ENCODE peak calls at places on chromosome 15, in eight cellular contexts. F, Y, Q, C, N, P, E and X are unnamed samples.

GRCh38 chr15:95520922-95521321 is 809.6 kb upstream of the NR2F2 start:
- DNase-seq in F (no peak), Y (no peak), Q (no peak), C (no peak), N (no peak), P (no peak), E (no peak), X (no peak)

GRCh38 chr15:61228025-61228901 is 839 bp downstream of the RORA start:
- DNase-seq in F (no peak), Y (peak), Q (no peak), C (no peak), N (peak), P (no peak), E (no peak), X (no peak)

GRCh38 chr15:82986442-82986780 is 401 bp downstream of the RAMAC start:
- DNase-seq in F (no peak), Y (no peak), Q (no peak), C (peak), N (peak), P (no peak), E (peak), X (peak)

GRCh38 chr15:62920569-62921502 is 121.7 kb upstream of the TPM1 start:
- DNase-seq in F (no peak), Y (peak), Q (no peak), C (no peak), N (peak), P (no peak), E (no peak), X (no peak)

GRCh38 chr15:40313531-40314398 is 6.0 kb upstream of the PLCB2 start:
- DNase-seq in F (no peak), Y (no peak), Q (peak), C (peak), N (peak), P (peak), E (peak), X (peak)

GRCh38 chr15:25065286-25065685 is 110.5 kb downstream of the SNRPN start:
- DNase-seq in F (no peak), Y (no peak), Q (no peak), C (no peak), N (no peak), P (no peak), E (no peak), X (no peak)

GRCh38 chr15:88904808-88905327 is 8.3 kb downstream of the MFGE8 start:
- DNase-seq in F (peak), Y (peak), Q (peak), C (peak), N (peak), P (peak), E (peak), X (peak)

GRCh38 chr15:92909131-92909781 is 9.1 kb downstream of the CHD2 start:
- DNase-seq in F (no peak), Y (no peak), Q (no peak), C (no peak), N (peak), P (peak), E (no peak), X (no peak)

GRCh38 chr15:22251422-22251821 is 171.1 kb downstream of the OR4M2 start:
- DNase-seq in F (no peak), Y (no peak), Q (no peak), C (no peak), N (no peak), P (no peak), E (no peak), X (no peak)

GRCh38 chr15:67193223-67194009 is 61.0 kb downstream of the AAGAB start:
- DNase-seq in F (no peak), Y (peak), Q (no peak), C (no peak), N (no peak), P (no peak), E (no peak), X (no peak)

GRCh38 chr15:58870451-58870850 is 63.0 kb downstream of the SLTM start:
- DNase-seq in F (no peak), Y (no peak), Q (no peak), C (peak), N (peak), P (no peak), E (no peak), X (no peak)

GRCh38 chr15:51108933-51109550 is 14.3 kb upstream of the TNFAIP8L3 start:
- DNase-seq in F (peak), Y (peak), Q (no peak), C (no peak), N (peak), P (no peak), E (no peak), X (no peak)

GRCh38 chr15:53446376-53446775 is 313.1 kb downstream of the WDR72 start:
- DNase-seq in F (no peak), Y (no peak), Q (peak), C (no peak), N (no peak), P (no peak), E (no peak), X (no peak)

GRCh38 chr15:31172606-31173005 is 71.1 kb upstream of the TRPM1 start:
- DNase-seq in F (no peak), Y (no peak), Q (no peak), C (no peak), N (no peak), P (no peak), E (no peak), X (no peak)

GRCh38 chr15:70387993-70388392 is 290.3 kb upstream of the TLE3 start:
- DNase-seq in F (no peak), Y (no peak), Q (no peak), C (no peak), N (no peak), P (no peak), E (no peak), X (no peak)

GRCh38 chr15:67254238-67255175 is at the start of the genes AAGAB and IQCH:
- DNase-seq in F (peak), Y (peak), Q (peak), C (peak), N (peak), P (peak), E (peak), X (peak)

GRCh38 chr15:63491979-63492378 is 12.4 kb upstream of the USP3 start:
- DNase-seq in F (no peak), Y (no peak), Q (no peak), C (no peak), N (peak), P (no peak), E (no peak), X (no peak)

GRCh38 chr15:76239786-76240185 is 71.5 kb downstream of the ETFA start:
- DNase-seq in F (no peak), Y (no peak), Q (no peak), C (no peak), N (no peak), P (no peak), E (no peak), X (no peak)

GRCh38 chr15:33735637-33736247 is 232.6 kb upstream of the CHRM5 start:
- DNase-seq in F (no peak), Y (no peak), Q (peak), C (peak), N (peak), P (peak), E (no peak), X (no peak)

GRCh38 chr15:85752591-85752990 is 42.1 kb downstream of the KLHL25 start:
- DNase-seq in F (peak), Y (peak), Q (peak), C (no peak), N (no peak), P (no peak), E (no peak), X (no peak)

GRCh38 chr15:48547305-48547704 is 98.2 kb downstream of the FBN1 start:
- DNase-seq in F (no peak), Y (no peak), Q (no peak), C (no peak), N (peak), P (peak), E (no peak), X (no peak)

GRCh38 chr15:87710406-87710805 is 546.1 kb downstream of the NTRK3 start:
- DNase-seq in F (no peak), Y (peak), Q (no peak), C (no peak), N (peak), P (no peak), E (no peak), X (no peak)

GRCh38 chr15:39396979-39397615 is 183.8 kb upstream of the THBS1 start:
- DNase-seq in F (no peak), Y (no peak), Q (no peak), C (peak), N (no peak), P (no peak), E (no peak), X (no peak)

GRCh38 chr15:33098082-33099058 is 96.1 kb downstream of the FMN1 start:
- DNase-seq in F (no peak), Y (no peak), Q (no peak), C (peak), N (peak), P (peak), E (no peak), X (no peak)

GRCh38 chr15:31486506-31486905 is 159.9 kb downstream of the KLF13 start:
- DNase-seq in F (no peak), Y (no peak), Q (no peak), C (no peak), N (no peak), P (no peak), E (no peak), X (no peak)

GRCh38 chr15:83327041-83327440 is 42.6 kb upstream of the BNC1 start:
- DNase-seq in F (no peak), Y (no peak), Q (no peak), C (no peak), N (no peak), P (no peak), E (no peak), X (no peak)

GRCh38 chr15:51448592-51449494 is 107.4 kb downstream of the GLDN start:
- DNase-seq in F (no peak), Y (no peak), Q (no peak), C (peak), N (peak), P (no peak), E (no peak), X (no peak)

GRCh38 chr15:96344120-96344705 is 13.7 kb downstream of the NR2F2 start:
- DNase-seq in F (peak), Y (no peak), Q (no peak), C (no peak), N (no peak), P (peak), E (no peak), X (no peak)

DNA sequence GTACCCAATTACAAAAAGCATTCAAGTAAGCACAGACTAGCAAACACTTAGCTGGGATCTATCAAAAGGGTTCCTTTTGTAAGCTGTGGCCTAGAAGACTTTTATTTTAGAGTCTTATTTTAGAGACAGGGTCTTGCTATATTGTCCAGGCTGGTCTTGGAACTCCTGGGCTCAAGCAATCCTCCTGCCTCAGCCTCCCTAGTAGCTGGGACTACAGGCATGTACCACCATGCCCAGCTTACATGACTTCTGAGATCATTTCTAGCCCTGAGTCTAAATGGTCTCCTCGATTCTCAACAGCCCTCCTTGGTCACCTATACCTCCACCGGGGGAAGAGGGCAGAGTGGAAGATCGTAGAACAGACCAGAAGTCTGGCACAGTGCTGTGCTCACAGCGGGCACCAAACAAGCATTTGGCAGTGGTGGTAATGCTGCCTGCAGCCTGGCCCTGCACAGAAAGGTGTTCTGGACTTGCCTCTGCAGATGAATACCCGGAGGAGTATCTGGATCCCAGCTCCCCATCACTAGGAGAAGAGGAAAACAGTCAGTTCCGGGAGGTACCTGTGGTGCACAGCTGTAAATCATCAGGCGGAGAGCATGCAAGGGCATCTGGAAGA is 2.4 kb downstream of the FAM219B start:
- DNase-seq in F (no peak), Y (no peak), Q (no peak), C (no peak), N (no peak), P (no peak), E (no peak), X (no peak)
- H3K4me3 ChIP-seq in F (no peak), Y (no peak), Q (no peak), C (no peak), N (peak), P (no peak), E (no peak), X (no peak)

GRCh38 chr15:57418640-57419039 is 42.3 kb downstream of the CGNL1 start:
- DNase-seq in F (peak), Y (no peak), Q (no peak), C (no peak), N (no peak), P (no peak), E (no peak), X (no peak)
- H3K4me3 ChIP-seq in F (no peak), Y (no peak), Q (no peak), C (no peak), N (no peak), P (no peak), E (no peak), X (no peak)

DNA sequence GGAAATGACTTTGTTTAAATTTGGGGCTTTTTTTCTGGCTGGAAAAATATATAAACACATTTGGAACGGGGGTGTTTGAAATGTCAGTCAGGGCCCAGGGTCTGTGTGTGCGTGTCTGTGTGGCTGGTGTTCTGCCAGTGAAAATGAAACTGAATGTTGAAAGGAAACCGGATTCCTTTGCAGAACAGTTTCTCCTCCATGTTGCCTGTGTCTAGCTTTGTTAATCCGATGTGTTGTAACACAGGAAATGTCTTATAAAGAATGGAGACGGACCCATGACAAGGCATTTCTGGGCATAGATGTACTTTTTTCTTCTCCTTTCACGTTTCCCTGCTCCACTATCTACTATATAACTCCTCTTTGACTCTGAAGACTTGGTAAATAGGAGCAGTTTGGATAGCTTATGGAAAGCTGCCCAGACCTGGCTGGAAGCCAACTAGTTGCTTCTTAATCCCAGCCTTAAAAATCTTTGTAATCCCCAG is 2.8 kb downstream of the SQOR start:
- DNase-seq in F (peak), Y (peak), Q (peak), C (peak), N (peak), P (peak), E (peak), X (peak)
- H3K4me3 ChIP-seq in F (peak), Y (peak), Q (peak), C (peak), N (peak), P (no peak), E (peak), X (peak)

GRCh38 chr15:74208496-74208895 is 5.9 kb upstream of the STRA6 start:
- DNase-seq in F (no peak), Y (no peak), Q (no peak), C (no peak), N (no peak), P (no peak), E (no peak), X (no peak)
- H3K4me3 ChIP-seq in F (no peak), Y (no peak), Q (no peak), C (no peak), N (no peak), P (no peak), E (no peak), X (no peak)

GRCh38 chr15:68632101-68632500 is 53.3 kb downstream of the CORO2B start:
- DNase-seq in F (no peak), Y (no peak), Q (no peak), C (no peak), N (no peak), P (no peak), E (no peak), X (no peak)

GRCh38 chr15:68634531-68634930 is 55.7 kb downstream of the CORO2B start:
- DNase-seq in F (no peak), Y (no peak), Q (no peak), C (no peak), N (no peak), P (no peak), E (no peak), X (no peak)

GRCh38 chr15:68635142-68635541 is 56.3 kb downstream of the CORO2B start:
- DNase-seq in F (no peak), Y (peak), Q (no peak), C (no peak), N (peak), P (no peak), E (no peak), X (no peak)

GRCh38 chr15:68634122-68634482 is 55.3 kb downstream of the CORO2B start:
- DNase-seq in F (no peak), Y (no peak), Q (no peak), C (no peak), N (no peak), P (no peak), E (no peak), X (no peak)

DNA sequence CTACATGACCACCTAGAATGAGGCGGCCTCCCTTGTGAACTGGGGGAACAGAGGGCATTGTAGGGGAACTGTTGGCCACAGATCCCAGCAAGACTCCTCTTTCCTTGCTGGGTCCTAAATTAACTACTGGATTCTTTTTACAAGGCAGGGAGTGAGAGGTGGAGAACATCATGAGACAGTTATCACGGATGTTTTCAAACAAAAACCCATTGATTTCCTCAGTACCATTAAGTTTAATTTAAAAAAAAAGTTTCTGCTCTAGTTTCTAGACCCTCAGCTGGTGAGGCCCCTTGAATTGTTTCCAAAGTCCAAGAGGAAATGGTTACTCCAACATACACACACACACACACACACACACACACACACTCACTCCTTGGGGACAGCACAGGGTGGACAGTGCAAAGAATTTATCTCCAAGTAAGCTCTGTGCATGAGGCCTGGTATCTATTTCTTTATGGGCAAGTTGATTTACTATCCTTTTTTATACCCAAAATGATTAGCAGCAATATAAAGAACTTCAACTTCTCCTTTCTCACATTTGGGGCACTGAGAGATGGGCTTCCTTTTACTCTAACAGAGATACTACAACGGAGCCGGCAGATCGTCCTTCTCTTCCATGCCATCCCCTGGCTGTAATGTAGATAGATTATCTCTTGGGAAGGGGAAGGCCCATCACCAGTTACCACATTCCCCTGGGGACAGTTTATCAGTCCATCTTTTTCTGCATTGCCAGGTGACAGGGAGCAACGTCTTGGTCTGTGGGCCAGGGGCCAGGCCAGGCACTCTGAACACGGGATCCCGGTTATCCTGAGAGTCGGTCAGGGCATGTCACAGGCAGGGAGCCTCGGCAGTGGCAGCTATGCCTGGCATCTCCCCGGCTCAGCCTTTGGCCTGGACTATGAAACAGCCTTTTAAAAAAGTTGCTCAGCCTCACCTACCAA is 54.7 kb downstream of the CORO2B start:
- DNase-seq in F (no peak), Y (no peak), Q (no peak), C (no peak), N (no peak), P (no peak), E (no peak), X (no peak)
- H3K4me3 ChIP-seq in F (no peak), Y (no peak), Q (no peak), C (no peak), N (no peak), P (no peak), E (no peak), X (no peak)

GRCh38 chr15:64760056-64760455 is 15.3 kb downstream of the RBPMS2 start:
- DNase-seq in F (no peak), Y (no peak), Q (no peak), C (no peak), N (no peak), P (no peak), E (no peak), X (no peak)
- H3K4me3 ChIP-seq in F (no peak), Y (no peak), Q (no peak), C (no peak), N (no peak), P (no peak), E (no peak), X (no peak)

GRCh38 chr15:59997070-59997701 is 6.9 kb upstream of the FOXB1 start:
- DNase-seq in F (no peak), Y (no peak), Q (no peak), C (peak), N (no peak), P (no peak), E (peak), X (no peak)

GRCh38 chr15:60000113-60000823 is 3.8 kb upstream of the FOXB1 start:
- DNase-seq in F (no peak), Y (no peak), Q (no peak), C (no peak), N (no peak), P (no peak), E (no peak), X (peak)

GRCh38 chr15:59999558-60000112 is 4.5 kb upstream of the FOXB1 start:
- DNase-seq in F (no peak), Y (no peak), Q (no peak), C (no peak), N (no peak), P (no peak), E (no peak), X (no peak)

GRCh38 chr15:59999064-59999377 is 5.1 kb upstream of the FOXB1 start:
- DNase-seq in F (no peak), Y (no peak), Q (no peak), C (no peak), N (no peak), P (no peak), E (no peak), X (no peak)

GRCh38 chr15:59998256-59999063 is 5.7 kb upstream of the FOXB1 start:
- DNase-seq in F (no peak), Y (no peak), Q (no peak), C (no peak), N (no peak), P (no peak), E (no peak), X (no peak)
- H3K4me3 ChIP-seq in F (no peak), Y (no peak), Q (no peak), C (no peak), N (no peak), P (no peak), E (no peak), X (no peak)

DNA sequence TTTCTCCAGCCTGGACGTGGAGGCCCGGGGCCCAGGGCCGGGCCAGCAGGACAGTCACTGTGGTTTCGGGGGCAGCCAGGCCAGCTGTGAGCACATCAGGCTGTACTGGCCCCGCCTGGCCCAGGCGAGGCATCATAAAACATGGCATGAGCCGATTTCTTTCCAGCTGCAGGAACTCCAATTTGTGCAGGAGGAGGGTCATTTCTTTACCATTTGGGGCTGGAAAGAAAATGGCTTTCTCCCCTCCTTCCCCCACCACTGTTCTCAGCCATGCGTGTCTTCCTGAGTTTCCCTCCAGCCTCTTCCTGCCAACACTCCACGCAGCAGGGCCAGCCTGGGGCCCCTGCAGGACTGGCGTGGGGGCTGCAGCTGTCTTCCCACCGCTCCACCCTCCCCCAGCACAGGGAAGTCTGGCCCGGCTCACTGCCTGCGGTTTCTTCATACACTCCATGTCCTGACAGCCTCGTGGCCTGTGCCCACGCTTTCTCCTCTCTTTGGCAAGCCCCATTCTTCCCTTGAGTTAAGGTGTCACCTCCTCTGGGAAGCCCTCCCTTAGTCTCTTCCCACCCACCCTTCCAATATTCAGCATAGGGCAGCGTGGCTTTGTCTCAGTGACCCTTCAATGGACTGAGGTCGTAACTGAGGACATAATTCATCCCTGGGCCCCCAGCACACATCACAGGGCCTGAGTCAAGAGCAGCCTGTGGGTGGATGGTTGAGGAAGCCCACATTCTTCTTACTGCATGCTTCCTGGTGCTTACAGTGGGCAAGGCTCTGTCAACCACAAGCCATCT is 135.8 kb downstream of the CHSY1 start:
- DNase-seq in F (no peak), Y (peak), Q (no peak), C (peak), N (peak), P (no peak), E (no peak), X (no peak)
- H3K4me3 ChIP-seq in F (no peak), Y (no peak), Q (no peak), C (no peak), N (no peak), P (no peak), E (no peak), X (no peak)